ENCODE peak calls at places on chromosomes 12 and 14, in nine cellular contexts. Z is mammary epithelial cell, Q is Panc1, A is colonic mucosa, N is fibroblast of pulmonary artery, T is tibial artery, P is GM23338, I is fibroblast of mammary gland, Y is HCT116. L is an unnamed sample.

GRCh38 chr14:77270361-77271112 is 469 bp downstream of the NGB start:
- DNase-seq in P (peak), T (no peak), Z (no peak), A (no peak), Q (no peak), Y (no peak), N (no peak), I (no peak), L (no peak)

GRCh38 chr12:76356094-76356493 is 7.9 kb upstream of the BBS10 start:
- DNase-seq in A (no peak), T (no peak), Z (no peak), P (peak), Y (no peak), I (no peak), N (no peak), Q (no peak), L (no peak)

GRCh38 chr14:53896773-53897172 is 59.9 kb downstream of the BMP4 start:
- DNase-seq in I (peak), Q (no peak), Y (no peak), A (no peak), Z (no peak), T (no peak), N (no peak), P (no peak), L (no peak)

GRCh38 chr12:84791444-84791843 is 121.2 kb downstream of the SLC6A15 start:
- DNase-seq in T (no peak), P (no peak), N (no peak), A (no peak), I (no peak), Q (no peak), Y (no peak), Z (no peak), L (no peak)

GRCh38 chr12:15899282-15899870 is 11.8 kb upstream of the DERA start:
- DNase-seq in A (no peak), P (peak), I (peak), Q (no peak), Y (no peak), Z (no peak), N (no peak), T (no peak), L (no peak)

GRCh38 chr12:30858471-30858870 is 68.1 kb upstream of the TSPAN11 start:
- DNase-seq in Z (no peak), Q (no peak), N (no peak), A (no peak), Y (no peak), P (no peak), I (no peak), T (no peak), L (no peak)

GRCh38 chr14:79411403-79412174 is 799.7 kb downstream of the DIO2 start:
- DNase-seq in I (peak), T (no peak), N (no peak), Y (no peak), P (no peak), Z (no peak), A (no peak), Q (no peak), L (no peak)

GRCh38 chr12:77058740-77059139 is 6.6 kb downstream of the E2F7 start:
- DNase-seq in Q (no peak), T (no peak), Z (peak), I (peak), A (no peak), Y (no peak), N (no peak), P (no peak), L (no peak)

GRCh38 chr12:6850796-6851152 is 312 bp downstream of the CDCA3 start:
- DNase-seq in Q (no peak), P (peak), T (peak), Z (no peak), Y (no peak), A (no peak), I (no peak), N (no peak), L (no peak)

GRCh38 chr14:94005324-94005723 is 8.2 kb downstream of the CCDC197 start:
- DNase-seq in Q (no peak), T (no peak), I (no peak), A (no peak), P (peak), Y (no peak), N (no peak), Z (no peak), L (no peak)

GRCh38 chr14:68884031-68885030 is 91.5 kb upstream of the ZFP36L1 start:
- DNase-seq in I (peak), T (peak), Y (peak), P (no peak), Z (peak), A (no peak), N (peak), Q (peak), L (no peak)

GRCh38 chr14:104864267-104865068 is 600 bp upstream of the CEP170B start:
- DNase-seq in N (no peak), Z (peak), A (peak), T (peak), Y (peak), P (peak), I (no peak), Q (no peak), L (no peak)

GRCh38 chr12:47209014-47209413 is 129.3 kb upstream of the AMIGO2 start:
- DNase-seq in A (no peak), N (no peak), P (no peak), Z (no peak), T (no peak), Y (no peak), I (no peak), Q (no peak), L (no peak)

GRCh38 chr12:52436828-52437474 is 2.8 kb upstream of the KRT75 start:
- DNase-seq in T (no peak), Z (no peak), N (no peak), Y (no peak), Q (no peak), I (no peak), A (peak), P (no peak), L (no peak)

GRCh38 chr12:86241600-86241999 is 14.6 kb downstream of the MGAT4C start:
- DNase-seq in Z (no peak), I (no peak), P (no peak), N (no peak), Q (no peak), Y (no peak), T (no peak), A (no peak), L (no peak)

GRCh38 chr12:128133321-128134050 is 133.5 kb upstream of the TMEM132C start:
- DNase-seq in I (no peak), Y (no peak), Q (no peak), Z (no peak), A (no peak), N (no peak), T (no peak), P (no peak), L (no peak)

GRCh38 chr12:62760779-62761178 is 174.2 kb downstream of the PPM1H start:
- DNase-seq in Q (no peak), Y (no peak), N (peak), P (no peak), A (no peak), T (no peak), Z (no peak), I (peak), L (peak)

GRCh38 chr12:95805864-95806669 is 15.5 kb upstream of the NTN4 start:
- DNase-seq in Y (peak), I (peak), T (peak), Q (peak), Z (peak), A (no peak), P (no peak), N (peak), L (no peak)

GRCh38 chr12:82124711-82125110 is 233.5 kb downstream of the CCDC59 start:
- DNase-seq in Y (no peak), T (no peak), P (no peak), I (peak), N (no peak), Z (peak), Q (no peak), A (peak), L (no peak)

GRCh38 chr12:108175310-108175709 is 46.2 kb downstream of the WSCD2 start:
- DNase-seq in Y (no peak), N (no peak), A (no peak), I (no peak), Z (no peak), T (no peak), Q (no peak), P (peak), L (no peak)

GRCh38 chr12:130710001-130710732 is 5.9 kb downstream of the RIMBP2 start:
- DNase-seq in Z (no peak), Q (no peak), A (no peak), T (peak), I (no peak), Y (no peak), N (no peak), P (no peak), L (no peak)

GRCh38 chr12:72546106-72546505 is 273.9 kb downstream of the TRHDE start:
- DNase-seq in Y (no peak), Q (no peak), A (no peak), Z (no peak), P (no peak), N (no peak), I (no peak), T (no peak), L (no peak)

GRCh38 chr12:106126441-106127288 is 12.1 kb downstream of the NUAK1 start:
- DNase-seq in Y (no peak), I (peak), Q (peak), T (no peak), A (no peak), N (peak), Z (peak), P (no peak), L (no peak)

GRCh38 chr12:124498870-124499753 is 68.3 kb downstream of the NCOR2 start:
- DNase-seq in Y (no peak), T (no peak), Q (no peak), Z (no peak), A (no peak), I (peak), P (no peak), N (peak), L (no peak)

GRCh38 chr14:100871234-100872186 is 32.0 kb downstream of the RTL1 start:
- DNase-seq in A (no peak), N (peak), Z (peak), P (no peak), I (peak), Y (peak), T (peak), Q (no peak), L (no peak)

GRCh38 chr12:65778268-65779090 is 45.8 kb upstream of the HMGA2 start:
- DNase-seq in A (no peak), P (no peak), Q (no peak), Z (peak), T (no peak), N (peak), I (peak), Y (no peak), L (no peak)

GRCh38 chr12:65781681-65782269 is 42.5 kb upstream of the HMGA2 start:
- DNase-seq in Q (no peak), P (peak), T (no peak), I (no peak), N (no peak), Z (peak), Y (no peak), A (no peak), L (no peak)

GRCh38 chr12:65779946-65780345 is 44.3 kb upstream of the HMGA2 start:
- DNase-seq in T (no peak), Z (no peak), Y (no peak), I (no peak), P (no peak), A (no peak), Q (no peak), N (no peak), L (no peak)

GRCh38 chr12:65776994-65777393 is 47.3 kb upstream of the HMGA2 start:
- DNase-seq in P (no peak), I (no peak), Q (no peak), A (no peak), T (no peak), Y (no peak), N (no peak), Z (no peak), L (no peak)

GRCh38 chr12:65779091-65779642 is 45.1 kb upstream of the HMGA2 start:
- DNase-seq in Y (peak), I (peak), Z (peak), A (no peak), T (no peak), Q (peak), N (peak), P (peak), L (no peak)
- H3K4me3 ChIP-seq in Y (no peak), I (no peak), Z (no peak), A (no peak), T (no peak), Q (no peak), N (no peak), P (peak), L (no peak)

GRCh38 chr14:64209428-64210165 is 84.6 kb downstream of the ESR2 start:
- DNase-seq in N (peak), P (no peak), A (peak), I (peak), Y (no peak), Z (no peak), Q (no peak), T (no peak), L (no peak)

GRCh38 chr14:64208261-64208660 is 85.9 kb downstream of the ESR2 start:
- DNase-seq in Z (no peak), Y (no peak), Q (no peak), I (no peak), T (no peak), N (no peak), P (no peak), A (no peak), L (no peak)

GRCh38 chr14:64212666-64213065 is 81.5 kb downstream of the ESR2 start:
- DNase-seq in Z (no peak), A (no peak), P (no peak), T (no peak), Y (no peak), Q (no peak), N (no peak), I (no peak), L (no peak)

GRCh38 chr14:64208981-64209380 is 85.2 kb downstream of the ESR2 start:
- DNase-seq in Q (no peak), Z (no peak), T (no peak), A (no peak), N (no peak), Y (no peak), P (no peak), I (no peak), L (no peak)

GRCh38 chr14:64210211-64210610 is 84.0 kb downstream of the ESR2 start:
- DNase-seq in Z (no peak), I (no peak), T (no peak), Q (no peak), N (no peak), A (no peak), Y (no peak), P (no peak), L (no peak)
- H3K4me3 ChIP-seq in Z (no peak), I (no peak), T (no peak), Q (no peak), N (no peak), A (no peak), Y (no peak), P (no peak), L (no peak)

DNA sequence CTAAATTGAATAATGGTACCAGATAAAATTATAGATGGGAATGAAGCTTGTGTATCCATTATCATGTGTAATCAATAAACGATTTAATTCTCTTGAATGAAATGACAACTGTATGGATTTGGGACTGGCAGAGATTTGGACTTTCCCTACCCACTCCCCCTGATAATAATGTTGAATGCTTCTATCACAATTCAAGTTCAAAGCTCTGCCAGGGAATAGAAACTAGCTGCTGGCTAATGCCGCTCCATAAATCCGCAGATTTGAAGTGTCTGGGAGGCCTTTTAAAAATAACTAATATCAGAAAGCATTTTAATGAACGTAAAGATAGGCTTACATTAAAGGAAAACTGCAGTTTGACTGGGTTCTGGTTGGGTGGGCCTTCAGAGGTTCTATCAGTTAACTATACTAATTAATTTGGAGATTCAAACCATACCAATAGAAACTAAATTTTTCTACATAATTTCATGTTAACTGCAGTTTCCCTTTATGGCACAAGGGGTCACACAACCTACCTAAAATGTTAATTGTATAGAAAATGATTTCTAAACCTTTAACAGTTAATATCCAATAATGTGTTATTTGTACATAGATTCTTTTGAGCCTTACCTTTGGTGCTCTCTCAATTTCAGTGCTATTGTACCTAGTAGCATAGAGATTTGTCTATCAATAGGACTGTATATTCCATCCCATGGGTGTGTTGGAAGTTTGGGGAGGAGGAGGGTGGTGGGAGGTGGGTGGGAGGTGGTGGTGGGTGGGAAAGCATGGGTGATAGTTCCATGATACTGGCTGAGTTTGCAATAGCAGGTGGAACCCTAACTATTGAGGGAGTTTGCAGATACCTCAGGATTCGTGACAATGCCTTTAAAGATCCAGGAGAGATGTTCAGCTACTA is 4.9 kb downstream of the HNRNPA1 start:
- DNase-seq in Y (no peak), A (no peak), N (no peak), P (no peak), I (no peak), T (no peak), Q (no peak), Z (no peak), L (no peak)
- H3K4me3 ChIP-seq in Y (no peak), A (no peak), N (peak), P (no peak), I (no peak), T (no peak), Q (peak), Z (no peak), L (no peak)

GRCh38 chr14:60510254-60510975 is 1.5 kb downstream of the SIX6 start:
- DNase-seq in P (peak), I (no peak), Q (no peak), A (no peak), Y (no peak), Z (no peak), N (no peak), T (no peak), L (no peak)
- H3K4me3 ChIP-seq in P (peak), I (no peak), Q (no peak), A (no peak), Y (no peak), Z (no peak), N (no peak), T (no peak), L (no peak)

DNA sequence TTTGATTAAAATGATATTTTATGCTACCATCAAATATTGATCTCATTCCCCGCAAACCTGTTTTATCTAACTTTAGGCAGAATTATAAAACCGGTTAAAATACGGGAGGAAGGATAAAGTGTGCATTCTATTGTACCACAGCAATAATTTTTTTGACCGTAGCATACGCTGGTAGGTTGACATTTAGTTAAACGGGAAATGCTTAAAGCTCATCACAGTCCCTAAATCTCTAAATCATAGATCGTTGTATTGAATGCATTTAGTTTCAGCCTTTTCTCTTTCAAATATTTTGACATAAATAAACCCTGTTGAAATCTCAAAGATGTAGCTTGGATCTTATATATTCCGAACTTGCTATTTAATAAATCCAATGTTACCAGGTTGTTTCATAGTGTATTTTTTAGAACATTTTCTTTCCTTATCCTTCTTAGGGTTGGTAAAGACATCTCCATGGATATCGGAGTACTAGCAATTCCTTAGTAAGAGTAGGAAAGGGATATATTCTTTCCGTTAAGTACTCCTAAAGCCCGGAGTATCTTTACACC is 811 bp downstream of the CLEC2B start:
- DNase-seq in N (no peak), I (peak), P (no peak), Z (no peak), Q (no peak), A (no peak), Y (no peak), T (no peak), L (no peak)
- H3K4me3 ChIP-seq in N (peak), I (peak), P (no peak), Z (no peak), Q (peak), A (peak), Y (no peak), T (peak), L (no peak)

GRCh38 chr14:71555654-71556559 is 376.3 kb upstream of the RGS6 start:
- DNase-seq in I (peak), A (peak), Z (peak), Q (no peak), N (peak), T (no peak), Y (no peak), P (no peak), L (no peak)
- H3K4me3 ChIP-seq in I (no peak), A (no peak), Z (no peak), Q (no peak), N (no peak), T (no peak), Y (no peak), P (no peak), L (no peak)

DNA sequence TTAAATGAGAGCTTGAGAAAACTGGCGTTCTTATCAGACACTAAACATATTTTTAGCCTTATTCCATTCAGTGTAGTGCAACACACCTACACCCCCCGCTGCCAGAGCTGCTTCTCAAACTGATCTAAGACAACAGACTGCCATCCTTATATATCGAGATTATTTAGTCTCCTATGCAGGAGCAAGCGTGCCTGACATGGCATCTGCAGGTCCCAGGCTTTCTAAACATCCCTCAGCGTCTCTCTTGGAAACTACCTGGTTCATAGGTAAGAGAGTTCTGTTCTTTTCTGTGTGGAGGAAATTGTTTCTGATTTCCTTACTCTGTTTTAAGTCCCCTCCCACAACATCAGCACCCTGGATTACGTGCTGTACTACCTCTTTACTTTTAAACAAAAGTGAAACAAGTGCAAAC is 117.1 kb upstream of the PTPRB start:
- DNase-seq in I (no peak), Z (no peak), Y (no peak), N (no peak), Q (no peak), A (peak), P (no peak), T (no peak), L (no peak)
- H3K4me3 ChIP-seq in I (no peak), Z (no peak), Y (peak), N (peak), Q (peak), A (peak), P (no peak), T (peak), L (peak)

GRCh38 chr12:54006700-54007220 is 2.0 kb upstream of the HOXC8 start:
- DNase-seq in T (no peak), Z (no peak), P (no peak), Q (no peak), I (no peak), N (no peak), A (no peak), Y (no peak), L (no peak)
- H3K4me3 ChIP-seq in T (peak), Z (no peak), P (no peak), Q (peak), I (peak), N (no peak), A (no peak), Y (no peak), L (no peak)